ENCODE peak calls at places on chromosomes 2 and 18, in four cellular contexts. S, B, O and Z are unnamed samples.
A peak's percentile ranks its signal among the peaks of the same experiment; 100 is the strongest.

GRCh38 chr2:217930783-217931563 is 71.8 kb downstream of the TNS1 start:
- DNase-seq in S (peak; percentile 17), B (no peak), O (no peak), Z (no peak)

GRCh38 chr2:220744861-220745260 is 827.2 kb downstream of the EPHA4 start:
- DNase-seq in S (no peak), B (no peak), O (no peak), Z (no peak)

GRCh38 chr2:65003037-65003436 is 13.8 kb downstream of the SLC1A4 start:
- DNase-seq in S (no peak), B (no peak), O (no peak), Z (no peak)

GRCh38 chr2:45089554-45090261 is 80.5 kb upstream of the SIX2 start:
- DNase-seq in S (no peak), B (no peak), O (no peak), Z (no peak)

GRCh38 chr2:121721926-121722325 is 14.7 kb downstream of the NIFK start:
- DNase-seq in S (no peak), B (no peak), O (no peak), Z (no peak)

GRCh38 chr18:35592298-35592697 is 10.8 kb downstream of the GALNT1 start:
- DNase-seq in S (no peak), B (no peak), O (no peak), Z (no peak)

GRCh38 chr18:48161201-48161910 is 230.9 kb upstream of the SMAD2 start:
- DNase-seq in S (peak; percentile 84), B (peak; percentile 82), O (no peak), Z (no peak)

GRCh38 chr2:54348672-54349071 is 92.6 kb upstream of the TSPYL6 start:
- DNase-seq in S (no peak), B (no peak), O (peak; percentile 26), Z (no peak)

GRCh38 chr2:7269993-7270392 is 352.8 kb downstream of the RNF144A start:
- DNase-seq in S (no peak), B (no peak), O (no peak), Z (no peak)

GRCh38 chr18:63397349-63397748 is 24.9 kb downstream of the VPS4B start:
- DNase-seq in S (no peak), B (no peak), O (no peak), Z (no peak)

GRCh38 chr2:44286884-44287638 is 11.8 kb downstream of the SLC3A1 start:
- DNase-seq in S (no peak), B (no peak), O (no peak), Z (peak; percentile 48)

GRCh38 chr2:232457121-232458011 is 1.4 kb downstream of the ALPI start:
- DNase-seq in S (no peak), B (peak; percentile 26), O (no peak), Z (no peak)

GRCh38 chr2:84640386-84640785 is 124.1 kb downstream of the DNAH6 start:
- DNase-seq in S (no peak), B (no peak), O (no peak), Z (no peak)

GRCh38 chr2:151826737-151827157 is 1.5 kb downstream of the ARL5A start:
- DNase-seq in S (no peak), B (no peak), O (no peak), Z (no peak)

GRCh38 chr2:120719471-120719870 is 16.2 kb upstream of the GLI2 start:
- DNase-seq in S (no peak), B (peak; percentile 13), O (no peak), Z (no peak)

GRCh38 chr2:152335851-152336102 is 803 bp downstream of the FMNL2 start:
- DNase-seq in S (no peak), B (no peak), O (no peak), Z (no peak)

GRCh38 chr2:167264380-167264779 is 376.1 kb downstream of the XIRP2 start:
- DNase-seq in S (no peak), B (peak; percentile 54), O (no peak), Z (no peak)

GRCh38 chr2:18399601-18400000 is 160.9 kb downstream of the RDH14 start:
- DNase-seq in S (no peak), B (no peak), O (no peak), Z (no peak)

GRCh38 chr2:61425605-61426155 is 45.2 kb downstream of the USP34 start:
- DNase-seq in S (no peak), B (no peak), O (no peak), Z (no peak)

GRCh38 chr18:30957086-30957485 is 85.5 kb downstream of the DSC3 start:
- DNase-seq in S (no peak), B (no peak), O (peak; percentile 45), Z (no peak)

GRCh38 chr2:20050712-20051517 is 513 bp downstream of the LAPTM4A start:
- DNase-seq in S (peak; percentile 35), B (peak; percentile 57), O (peak; percentile 31), Z (no peak)
- TF ChIP-seq CTCF in S (no peak), B (peak; percentile 20), O (peak; percentile 31), Z (peak; percentile 46)

DNA sequence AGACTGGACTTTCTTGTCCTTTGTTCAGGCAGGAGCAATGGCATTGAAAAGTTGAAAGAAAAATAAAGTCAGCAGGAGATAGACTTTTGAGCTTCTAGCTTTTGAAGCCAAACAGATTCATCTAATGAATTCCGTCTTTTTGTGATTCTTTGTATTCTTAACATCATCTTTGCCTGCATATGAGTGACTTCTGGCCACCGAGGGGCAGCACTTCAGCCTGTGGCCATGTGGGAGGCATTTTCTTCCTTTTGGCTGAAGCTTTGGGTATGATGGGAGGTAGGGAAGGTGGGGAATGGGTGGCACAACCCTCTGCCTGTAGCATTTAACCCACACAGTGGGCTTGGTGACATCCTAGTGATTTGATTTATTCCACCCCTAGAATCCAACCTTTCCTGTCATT is 220.6 kb downstream of the SETBP1 start:
- DNase-seq in S (no peak), B (no peak), O (no peak), Z (no peak)
- TF ChIP-seq CTCF in S (peak; percentile 26), B (peak; percentile 62), O (no peak), Z (peak; percentile 37)

DNA sequence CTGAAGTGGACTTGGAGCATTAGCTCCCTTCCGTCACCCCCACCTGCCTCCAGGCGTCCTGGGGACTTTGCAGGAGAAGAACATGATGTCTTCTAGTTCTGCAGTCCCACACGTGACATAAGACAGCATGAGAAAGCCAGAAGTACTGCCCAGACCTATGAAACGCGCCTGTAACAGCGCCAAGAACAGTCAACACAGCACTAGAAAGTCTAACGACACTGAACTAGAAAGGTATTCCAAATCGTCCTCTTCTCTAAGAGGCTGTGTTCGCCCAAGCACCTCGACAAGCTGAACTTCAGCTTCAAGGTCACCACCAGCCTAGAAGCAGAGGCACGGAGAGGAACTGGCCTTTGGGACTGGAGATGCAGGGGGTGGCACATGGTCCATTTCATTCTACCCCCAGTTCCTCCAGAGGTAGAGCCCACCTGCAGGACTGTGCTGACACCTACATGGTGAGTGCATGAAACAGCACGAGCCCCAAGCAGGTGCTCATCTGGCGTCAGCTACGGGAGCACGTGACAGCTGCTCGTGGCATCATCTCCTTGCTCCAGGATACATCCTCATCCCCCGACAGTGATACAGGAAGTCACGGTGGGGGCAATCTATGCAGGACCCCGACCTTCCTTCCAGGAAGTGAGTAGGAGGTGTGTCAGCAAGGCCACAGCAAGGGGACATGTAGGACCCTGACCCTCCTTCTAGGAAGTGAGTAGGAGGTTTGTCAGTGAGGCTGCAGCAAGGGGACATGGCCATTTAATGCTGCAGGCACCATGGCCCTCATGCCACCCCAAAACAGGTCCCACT is 3.7 kb downstream of the HDAC4 start:
- DNase-seq in S (no peak), B (no peak), O (no peak), Z (peak; percentile 91)
- TF ChIP-seq CTCF in S (peak; percentile 37), B (peak; percentile 51), O (no peak), Z (peak; percentile 60)

GRCh38 chr2:66495788-66496640 is 61.1 kb downstream of the MEIS1 start:
- DNase-seq in S (peak; percentile 30), B (peak; percentile 46), O (peak; percentile 74), Z (peak; percentile 56)
- TF ChIP-seq CTCF in S (peak; percentile 33), B (no peak), O (peak; percentile 44), Z (no peak)